ENCODE peak calls at places on chromosomes 7 and 10, in five cellular contexts. One of them, this sample, is unnamed.

GRCh38 chr10:12594448-12594944 is 245.1 kb downstream of the CAMK1D start:
- DNase-seq in psoas muscle: no peak
- DNase-seq in adrenal gland: peak; percentile 69
- DNase-seq in right cardiac atrium: peak; percentile 70
- DNase-seq in dorsolateral prefrontal cortex: no peak
- DNase-seq in this sample: no peak

GRCh38 chr10:78457804-78458483 is 424.3 kb downstream of the RPS24 start:
- DNase-seq in psoas muscle: no peak
- DNase-seq in adrenal gland: no peak
- DNase-seq in right cardiac atrium: no peak
- DNase-seq in dorsolateral prefrontal cortex: no peak
- DNase-seq in this sample: no peak

GRCh38 chr7:7569615-7570014 is 2.9 kb downstream of the MIOS start:
- DNase-seq in psoas muscle: no peak
- DNase-seq in adrenal gland: no peak
- DNase-seq in right cardiac atrium: no peak
- DNase-seq in dorsolateral prefrontal cortex: no peak
- DNase-seq in this sample: no peak

GRCh38 chr7:27651702-27652101 is 11.0 kb downstream of the HIBADH start:
- DNase-seq in psoas muscle: no peak
- DNase-seq in adrenal gland: no peak
- DNase-seq in right cardiac atrium: no peak
- DNase-seq in dorsolateral prefrontal cortex: no peak
- DNase-seq in this sample: no peak

GRCh38 chr10:79264942-79265341 is 82.3 kb upstream of the PPIF start:
- DNase-seq in psoas muscle: peak; percentile 69
- DNase-seq in adrenal gland: no peak
- DNase-seq in right cardiac atrium: peak; percentile 65
- DNase-seq in dorsolateral prefrontal cortex: no peak
- DNase-seq in this sample: no peak

GRCh38 chr10:118698421-118698820 is 56.3 kb downstream of the CACUL1 start:
- DNase-seq in psoas muscle: no peak
- DNase-seq in adrenal gland: peak; percentile 64
- DNase-seq in right cardiac atrium: peak; percentile 61
- DNase-seq in dorsolateral prefrontal cortex: no peak
- DNase-seq in this sample: peak; percentile 93

GRCh38 chr7:158488225-158488889 is 99.3 kb downstream of the PTPRN2 start:
- DNase-seq in psoas muscle: no peak
- DNase-seq in adrenal gland: no peak
- DNase-seq in right cardiac atrium: no peak
- DNase-seq in dorsolateral prefrontal cortex: no peak
- DNase-seq in this sample: no peak

GRCh38 chr10:95264227-95265051 is 26.4 kb downstream of the PDLIM1 start:
- DNase-seq in psoas muscle: no peak
- DNase-seq in adrenal gland: no peak
- DNase-seq in right cardiac atrium: no peak
- DNase-seq in dorsolateral prefrontal cortex: no peak
- DNase-seq in this sample: no peak

GRCh38 chr10:70761031-70761601 is 24.1 kb downstream of the TBATA start:
- DNase-seq in psoas muscle: no peak
- DNase-seq in adrenal gland: no peak
- DNase-seq in right cardiac atrium: no peak
- DNase-seq in dorsolateral prefrontal cortex: no peak
- DNase-seq in this sample: no peak

GRCh38 chr10:58637372-58637771 is 124.7 kb downstream of the BICC1 start:
- DNase-seq in psoas muscle: no peak
- DNase-seq in adrenal gland: no peak
- DNase-seq in right cardiac atrium: no peak
- DNase-seq in dorsolateral prefrontal cortex: no peak
- DNase-seq in this sample: no peak

GRCh38 chr10:5501976-5502902 is 2.9 kb upstream of the CALML5 start:
- DNase-seq in psoas muscle: peak; percentile 37
- DNase-seq in adrenal gland: no peak
- DNase-seq in right cardiac atrium: no peak
- DNase-seq in dorsolateral prefrontal cortex: no peak
- DNase-seq in this sample: no peak

GRCh38 chr10:32171213-32171612 is 115.0 kb upstream of the KIF5B start:
- DNase-seq in psoas muscle: no peak
- DNase-seq in adrenal gland: no peak
- DNase-seq in right cardiac atrium: no peak
- DNase-seq in dorsolateral prefrontal cortex: no peak
- DNase-seq in this sample: no peak

GRCh38 chr10:3775671-3776551 is 9.1 kb downstream of the KLF6 start:
- DNase-seq in psoas muscle: peak; percentile 65
- DNase-seq in adrenal gland: peak; percentile 58
- DNase-seq in right cardiac atrium: peak; percentile 37
- DNase-seq in dorsolateral prefrontal cortex: no peak
- DNase-seq in this sample: peak; percentile 77

GRCh38 chr7:34823650-34824258 is 165.7 kb downstream of the NPSR1 start:
- DNase-seq in psoas muscle: peak; percentile 51
- DNase-seq in adrenal gland: peak; percentile 83
- DNase-seq in right cardiac atrium: peak; percentile 59
- DNase-seq in dorsolateral prefrontal cortex: peak; percentile 61
- DNase-seq in this sample: peak; percentile 68

GRCh38 chr7:77565917-77566316 is 28.8 kb downstream of the PTPN12 start:
- DNase-seq in psoas muscle: no peak
- DNase-seq in adrenal gland: no peak
- DNase-seq in right cardiac atrium: no peak
- DNase-seq in dorsolateral prefrontal cortex: no peak
- DNase-seq in this sample: peak; percentile 54

GRCh38 chr10:88911851-88912250 is 31.8 kb downstream of the STAMBPL1 start:
- DNase-seq in psoas muscle: no peak
- DNase-seq in adrenal gland: no peak
- DNase-seq in right cardiac atrium: no peak
- DNase-seq in dorsolateral prefrontal cortex: no peak
- DNase-seq in this sample: no peak

GRCh38 chr10:99916776-99917175 is 93.0 kb downstream of the DNMBP start:
- DNase-seq in psoas muscle: no peak
- DNase-seq in adrenal gland: no peak
- DNase-seq in right cardiac atrium: no peak
- DNase-seq in dorsolateral prefrontal cortex: no peak
- DNase-seq in this sample: no peak

GRCh38 chr10:535051-535450 is 154.4 kb downstream of the DIP2C start:
- DNase-seq in psoas muscle: no peak
- DNase-seq in adrenal gland: no peak
- DNase-seq in right cardiac atrium: no peak
- DNase-seq in dorsolateral prefrontal cortex: peak; percentile 29
- DNase-seq in this sample: no peak

GRCh38 chr7:123979876-123980275 is 53.0 kb downstream of the TMEM229A start:
- DNase-seq in psoas muscle: peak; percentile 29
- DNase-seq in adrenal gland: no peak
- DNase-seq in right cardiac atrium: peak; percentile 39
- DNase-seq in dorsolateral prefrontal cortex: no peak
- DNase-seq in this sample: no peak

GRCh38 chr10:78290131-78290750 is 256.6 kb downstream of the RPS24 start:
- DNase-seq in psoas muscle: no peak
- DNase-seq in adrenal gland: no peak
- DNase-seq in right cardiac atrium: no peak
- DNase-seq in dorsolateral prefrontal cortex: no peak
- DNase-seq in this sample: no peak

GRCh38 chr7:87935373-87935706 is 1.3 kb downstream of the ADAM22 start:
- DNase-seq in psoas muscle: no peak
- DNase-seq in adrenal gland: no peak
- DNase-seq in right cardiac atrium: no peak
- DNase-seq in dorsolateral prefrontal cortex: no peak
- DNase-seq in this sample: no peak

GRCh38 chr7:29330136-29330535 is 135.6 kb downstream of the CHN2 start:
- DNase-seq in psoas muscle: no peak
- DNase-seq in adrenal gland: no peak
- DNase-seq in right cardiac atrium: no peak
- DNase-seq in dorsolateral prefrontal cortex: no peak
- DNase-seq in this sample: no peak

This sample was measured in OCI-M1.